ENCODE peak calls at places on chromosomes 12 and 14, in eight cellular contexts. One of them, this sample, is unnamed.
A peak's percentile ranks its signal among the peaks of the same experiment; 100 is the strongest.

GRCh38 chr14:31261859-31262739 is 54.5 kb upstream of the HECTD1 start:
- DNase-seq in lung microvascular endothelial cell: no peak
- DNase-seq in HFF-Myc: no peak
- DNase-seq in left cardiac atrium: no peak
- DNase-seq in left ventricle myocardium inferior: no peak
- DNase-seq in SW 1271: no peak
- DNase-seq in nephron progenitor cell: no peak
- DNase-seq in activated CD4-positive, alpha-beta T cell treated with anti-CD3 and anti-CD28 coated beads for 36 hours: no peak
- DNase-seq in this sample: no peak

GRCh38 chr14:50041980-50042379 is 74.4 kb downstream of the VCPKMT start:
- DNase-seq in HFF-Myc: no peak
- DNase-seq in activated CD4-positive, alpha-beta T cell treated with anti-CD3 and anti-CD28 coated beads for 36 hours: no peak
- DNase-seq in left ventricle myocardium inferior: no peak
- DNase-seq in lung microvascular endothelial cell: no peak
- DNase-seq in SW 1271: no peak
- DNase-seq in left cardiac atrium: no peak
- DNase-seq in nephron progenitor cell: no peak
- DNase-seq in this sample: no peak

GRCh38 chr12:66188584-66189475 is at the start of gene IRAK3:
- DNase-seq in left cardiac atrium: peak; percentile 95
- DNase-seq in HFF-Myc: no peak
- DNase-seq in nephron progenitor cell: peak; percentile 55
- DNase-seq in left ventricle myocardium inferior: peak; percentile 91
- DNase-seq in lung microvascular endothelial cell: peak; percentile 86
- DNase-seq in activated CD4-positive, alpha-beta T cell treated with anti-CD3 and anti-CD28 coated beads for 36 hours: peak; percentile 55
- DNase-seq in SW 1271: no peak
- DNase-seq in this sample: no peak

GRCh38 chr12:1773937-1774655 is 46.3 kb upstream of the LRTM2 start:
- DNase-seq in left ventricle myocardium inferior: no peak
- DNase-seq in lung microvascular endothelial cell: no peak
- DNase-seq in SW 1271: no peak
- DNase-seq in left cardiac atrium: no peak
- DNase-seq in HFF-Myc: no peak
- DNase-seq in activated CD4-positive, alpha-beta T cell treated with anti-CD3 and anti-CD28 coated beads for 36 hours: no peak
- DNase-seq in nephron progenitor cell: no peak
- DNase-seq in this sample: no peak

GRCh38 chr12:112638420-112638819 is 153.1 kb upstream of the RPH3A start:
- DNase-seq in nephron progenitor cell: no peak
- DNase-seq in HFF-Myc: no peak
- DNase-seq in left ventricle myocardium inferior: no peak
- DNase-seq in SW 1271: no peak
- DNase-seq in left cardiac atrium: no peak
- DNase-seq in activated CD4-positive, alpha-beta T cell treated with anti-CD3 and anti-CD28 coated beads for 36 hours: no peak
- DNase-seq in lung microvascular endothelial cell: no peak
- DNase-seq in this sample: no peak

GRCh38 chr14:28751467-28752058 is 15.0 kb upstream of the FOXG1 start:
- DNase-seq in left cardiac atrium: no peak
- DNase-seq in activated CD4-positive, alpha-beta T cell treated with anti-CD3 and anti-CD28 coated beads for 36 hours: peak; percentile 36
- DNase-seq in lung microvascular endothelial cell: peak; percentile 67
- DNase-seq in SW 1271: peak; percentile 44
- DNase-seq in nephron progenitor cell: peak; percentile 62
- DNase-seq in HFF-Myc: peak; percentile 37
- DNase-seq in left ventricle myocardium inferior: no peak
- DNase-seq in this sample: no peak

GRCh38 chr14:89139404-89140247 is 277.4 kb downstream of the FOXN3 start:
- DNase-seq in left cardiac atrium: no peak
- DNase-seq in HFF-Myc: no peak
- DNase-seq in left ventricle myocardium inferior: no peak
- DNase-seq in nephron progenitor cell: no peak
- DNase-seq in SW 1271: no peak
- DNase-seq in activated CD4-positive, alpha-beta T cell treated with anti-CD3 and anti-CD28 coated beads for 36 hours: no peak
- DNase-seq in lung microvascular endothelial cell: no peak
- DNase-seq in this sample: no peak

GRCh38 chr14:67987596-67987995 is 168.0 kb downstream of the RAD51B start:
- DNase-seq in left ventricle myocardium inferior: no peak
- DNase-seq in HFF-Myc: no peak
- DNase-seq in activated CD4-positive, alpha-beta T cell treated with anti-CD3 and anti-CD28 coated beads for 36 hours: no peak
- DNase-seq in left cardiac atrium: no peak
- DNase-seq in lung microvascular endothelial cell: peak; percentile 62
- DNase-seq in SW 1271: no peak
- DNase-seq in nephron progenitor cell: no peak
- DNase-seq in this sample: peak; percentile 70

GRCh38 chr14:79051009-79051710 is 881.0 kb downstream of the NRXN3 start:
- DNase-seq in HFF-Myc: no peak
- DNase-seq in lung microvascular endothelial cell: peak; percentile 22
- DNase-seq in activated CD4-positive, alpha-beta T cell treated with anti-CD3 and anti-CD28 coated beads for 36 hours: no peak
- DNase-seq in nephron progenitor cell: no peak
- DNase-seq in left cardiac atrium: no peak
- DNase-seq in SW 1271: no peak
- DNase-seq in left ventricle myocardium inferior: no peak
- DNase-seq in this sample: no peak

GRCh38 chr12:50211392-50212070 is 44.4 kb upstream of the CERS5 start:
- DNase-seq in nephron progenitor cell: no peak
- DNase-seq in lung microvascular endothelial cell: no peak
- DNase-seq in left ventricle myocardium inferior: no peak
- DNase-seq in SW 1271: peak; percentile 36
- DNase-seq in HFF-Myc: no peak
- DNase-seq in left cardiac atrium: no peak
- DNase-seq in activated CD4-positive, alpha-beta T cell treated with anti-CD3 and anti-CD28 coated beads for 36 hours: no peak
- DNase-seq in this sample: no peak

GRCh38 chr12:100163416-100164152 is 20.9 kb upstream of the BLTP3B start:
- DNase-seq in SW 1271: no peak
- DNase-seq in left cardiac atrium: peak; percentile 83
- DNase-seq in HFF-Myc: no peak
- DNase-seq in left ventricle myocardium inferior: peak; percentile 81
- DNase-seq in activated CD4-positive, alpha-beta T cell treated with anti-CD3 and anti-CD28 coated beads for 36 hours: peak; percentile 85
- DNase-seq in lung microvascular endothelial cell: peak; percentile 55
- DNase-seq in nephron progenitor cell: peak; percentile 77
- DNase-seq in this sample: no peak

GRCh38 chr12:48281811-48282210 is 68.9 kb downstream of the ZNF641 start:
- DNase-seq in activated CD4-positive, alpha-beta T cell treated with anti-CD3 and anti-CD28 coated beads for 36 hours: no peak
- DNase-seq in left ventricle myocardium inferior: no peak
- DNase-seq in nephron progenitor cell: no peak
- DNase-seq in left cardiac atrium: no peak
- DNase-seq in SW 1271: no peak
- DNase-seq in lung microvascular endothelial cell: no peak
- DNase-seq in HFF-Myc: no peak
- DNase-seq in this sample: no peak

GRCh38 chr12:57086951-57087688 is 1.8 kb upstream of the NAB2 start:
- DNase-seq in activated CD4-positive, alpha-beta T cell treated with anti-CD3 and anti-CD28 coated beads for 36 hours: peak; percentile 97
- DNase-seq in left ventricle myocardium inferior: peak; percentile 92
- DNase-seq in left cardiac atrium: peak; percentile 96
- DNase-seq in nephron progenitor cell: peak; percentile 66
- DNase-seq in SW 1271: peak; percentile 75
- DNase-seq in lung microvascular endothelial cell: peak; percentile 73
- DNase-seq in HFF-Myc: no peak
- DNase-seq in this sample: peak; percentile 79

GRCh38 chr12:93536111-93536765 is 36.2 kb upstream of the SOCS2 start:
- DNase-seq in left ventricle myocardium inferior: no peak
- DNase-seq in activated CD4-positive, alpha-beta T cell treated with anti-CD3 and anti-CD28 coated beads for 36 hours: no peak
- DNase-seq in left cardiac atrium: no peak
- DNase-seq in lung microvascular endothelial cell: no peak
- DNase-seq in nephron progenitor cell: no peak
- DNase-seq in HFF-Myc: no peak
- DNase-seq in SW 1271: no peak
- DNase-seq in this sample: no peak